ENCODE peak calls at places on chromosomes 3 and 15, in five cellular contexts. U is HFFc6, S is astrocyte of the cerebellum, E is astrocyte of the spinal cord, V is ovary. D is an unnamed sample.

GRCh38 chr3:71725279-71725991 is at the start of gene EIF4E3:
- DNase-seq in U (no peak), S (no peak), E (no peak), V (no peak), D (peak)

GRCh38 chr3:184773341-184774186 is 38.4 kb upstream of the VPS8 start:
- DNase-seq in U (no peak), S (no peak), E (no peak), V (no peak), D (no peak)

GRCh38 chr15:74889390-74889881 is 406 bp upstream of the MPI start:
- DNase-seq in U (peak), S (no peak), E (no peak), V (peak), D (no peak)

GRCh38 chr3:59607628-59608027 is 557.8 kb upstream of the CFAP20DC start:
- DNase-seq in U (no peak), S (no peak), E (no peak), V (no peak), D (no peak)

GRCh38 chr3:156449712-156450574 is 105.0 kb downstream of the SSR3 start:
- DNase-seq in U (peak), S (no peak), E (peak), V (no peak), D (peak)

GRCh38 chr3:187737401-187738088 is 7.7 kb downstream of the BCL6 start:
- DNase-seq in U (peak), S (no peak), E (peak), V (peak), D (no peak)

GRCh38 chr3:11759996-11760395 is 86.7 kb downstream of the TAMM41 start:
- DNase-seq in U (no peak), S (no peak), E (no peak), V (no peak), D (no peak)

GRCh38 chr3:126056681-126057546 is 27.0 kb downstream of the SLC41A3 start:
- DNase-seq in U (peak), S (peak), E (peak), V (no peak), D (no peak)

GRCh38 chr3:144031938-144032337 is 60.3 kb downstream of the DIPK2A start:
- DNase-seq in U (no peak), S (peak), E (peak), V (peak), D (no peak)

GRCh38 chr15:72237286-72238224 is 6.6 kb upstream of the PKM start:
- DNase-seq in U (peak), S (peak), E (peak), V (no peak), D (peak)

GRCh38 chr3:42037318-42037945 is 53.7 kb upstream of the TRAK1 start:
- DNase-seq in U (no peak), S (no peak), E (no peak), V (no peak), D (no peak)

GRCh38 chr3:106068795-106069194 is 200.0 kb upstream of the CBLB start:
- DNase-seq in U (no peak), S (no peak), E (no peak), V (no peak), D (peak)

GRCh38 chr15:74227968-74228722 is 8.0 kb upstream of the CCDC33 start:
- DNase-seq in U (no peak), S (no peak), E (peak), V (peak), D (no peak)

GRCh38 chr3:53224536-53224935 is 31.3 kb downstream of the TKT start:
- DNase-seq in U (no peak), S (no peak), E (no peak), V (no peak), D (no peak)

GRCh38 chr15:64686130-64686735 is 89.2 kb downstream of the RBPMS2 start:
- DNase-seq in U (peak), S (peak), E (peak), V (no peak), D (peak)

GRCh38 chr15:74535388-74536084 is 5.5 kb upstream of the ARID3B start:
- DNase-seq in U (no peak), S (no peak), E (no peak), V (no peak), D (no peak)

GRCh38 chr3:84825817-84826216 is 133.0 kb upstream of the CADM2 start:
- DNase-seq in U (no peak), S (no peak), E (no peak), V (no peak), D (no peak)

GRCh38 chr3:152374260-152374990 is 105.7 kb downstream of the MBNL1 start:
- DNase-seq in U (no peak), S (no peak), E (no peak), V (no peak), D (no peak)

GRCh38 chr3:14126017-14126902 is 1.4 kb downstream of the TMEM43 start:
- DNase-seq in U (no peak), S (no peak), E (no peak), V (no peak), D (no peak)

GRCh38 chr3:99502871-99503270 is 135.5 kb upstream of the COL8A1 start:
- DNase-seq in U (no peak), S (no peak), E (peak), V (no peak), D (no peak)

GRCh38 chr3:61562810-61563613 is 1.6 kb downstream of the PTPRG start:
- DNase-seq in U (no peak), S (no peak), E (peak), V (peak), D (peak)

GRCh38 chr3:61563614-61564404 is 2.4 kb downstream of the PTPRG start:
- DNase-seq in U (no peak), S (no peak), E (no peak), V (peak), D (peak)

GRCh38 chr3:61565569-61565968 is 4.2 kb downstream of the PTPRG start:
- DNase-seq in U (no peak), S (no peak), E (no peak), V (no peak), D (no peak)

GRCh38 chr3:61562042-61562809 is 855 bp downstream of the PTPRG start:
- DNase-seq in U (no peak), S (no peak), E (peak), V (peak), D (peak)

GRCh38 chr3:61564405-61565059 is 3.2 kb downstream of the PTPRG start:
- DNase-seq in U (peak), S (peak), E (peak), V (peak), D (peak)
- TF ChIP-seq CTCF in U (peak), S (peak), E (peak), V (peak), D (peak)

GRCh38 chr15:57924536-57924935 is 141.0 kb downstream of the ALDH1A2 start:
- DNase-seq in U (no peak), S (no peak), E (no peak), V (no peak), D (no peak)

GRCh38 chr15:57923311-57923710 is 142.2 kb downstream of the ALDH1A2 start:
- DNase-seq in U (no peak), S (no peak), E (peak), V (no peak), D (no peak)

GRCh38 chr15:57921371-57921770 is 144.1 kb downstream of the ALDH1A2 start:
- DNase-seq in U (no peak), S (no peak), E (no peak), V (no peak), D (no peak)

GRCh38 chr15:57923750-57924149 is 141.8 kb downstream of the ALDH1A2 start:
- DNase-seq in U (no peak), S (no peak), E (no peak), V (no peak), D (no peak)

DNA sequence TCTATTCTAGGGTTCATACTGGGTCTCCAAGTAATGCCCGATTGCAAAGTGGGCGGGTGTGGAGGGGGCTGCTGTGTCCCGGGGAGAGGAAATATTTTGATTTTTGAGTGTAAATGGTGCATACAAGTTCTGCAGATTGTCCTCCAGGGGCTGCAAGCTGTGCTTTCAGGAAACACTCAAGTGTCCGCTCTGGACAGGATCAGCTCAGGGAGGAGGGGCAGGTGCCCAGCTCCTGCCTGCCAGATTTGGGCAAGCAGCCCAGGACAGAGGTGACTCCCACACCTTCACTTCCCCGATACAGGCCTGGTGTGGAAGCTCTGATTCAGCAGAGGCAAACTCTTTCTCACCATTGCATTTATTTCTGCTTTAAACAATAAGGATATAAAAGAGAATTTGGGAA is 142.7 kb downstream of the ALDH1A2 start:
- DNase-seq in U (no peak), S (no peak), E (no peak), V (peak), D (no peak)
- TF ChIP-seq CTCF in U (no peak), S (no peak), E (no peak), V (no peak), D (no peak)

GRCh38 chr3:4573153-4573552 is 80.0 kb downstream of the ITPR1 start:
- DNase-seq in U (no peak), S (no peak), E (no peak), V (no peak), D (no peak)

GRCh38 chr3:4570840-4571621 is 77.9 kb downstream of the ITPR1 start:
- DNase-seq in U (no peak), S (no peak), E (no peak), V (no peak), D (no peak)

GRCh38 chr3:4574426-4574965 is 81.3 kb downstream of the ITPR1 start:
- DNase-seq in U (no peak), S (no peak), E (no peak), V (no peak), D (no peak)

GRCh38 chr3:4568831-4569230 is 75.7 kb downstream of the ITPR1 start:
- DNase-seq in U (no peak), S (no peak), E (no peak), V (no peak), D (no peak)

DNA sequence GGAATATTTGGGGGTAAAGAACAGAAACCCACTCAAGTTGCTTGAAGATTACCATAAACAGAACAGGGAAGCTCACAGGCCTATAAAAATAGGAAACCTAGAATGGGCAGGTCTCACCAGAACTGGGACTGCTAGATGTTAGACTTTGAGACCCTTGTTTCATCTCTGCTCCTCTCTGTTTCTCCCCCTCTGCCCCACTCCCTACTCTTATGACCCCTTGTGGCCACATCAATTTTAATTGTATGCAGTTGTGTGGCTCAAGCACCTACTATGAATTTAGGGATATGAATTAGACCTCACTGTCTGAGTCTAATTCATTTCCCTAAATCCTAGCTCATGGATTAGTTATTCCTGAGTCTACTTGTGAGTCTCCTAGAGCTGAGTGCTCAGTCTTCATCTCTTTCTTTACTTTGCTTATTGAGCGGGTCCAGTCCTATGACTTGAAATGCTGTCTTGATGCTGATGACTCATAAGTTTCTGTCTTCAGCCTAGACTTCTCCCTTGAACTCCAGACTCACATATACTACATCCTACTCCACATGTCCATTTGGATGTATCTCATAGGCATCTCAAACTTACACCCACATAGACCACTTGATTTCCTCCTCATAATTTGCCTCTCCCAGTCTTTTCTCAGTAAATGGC is 78.7 kb downstream of the ITPR1 start:
- DNase-seq in U (no peak), S (no peak), E (no peak), V (no peak), D (no peak)
- TF ChIP-seq CTCF in U (peak), S (no peak), E (no peak), V (no peak), D (peak)

GRCh38 chr15:77796046-77796729 is 163.5 kb upstream of the LINGO1 start:
- DNase-seq in U (no peak), S (no peak), E (no peak), V (no peak), D (no peak)
- TF ChIP-seq CTCF in U (no peak), S (no peak), E (no peak), V (no peak), D (no peak)

DNA sequence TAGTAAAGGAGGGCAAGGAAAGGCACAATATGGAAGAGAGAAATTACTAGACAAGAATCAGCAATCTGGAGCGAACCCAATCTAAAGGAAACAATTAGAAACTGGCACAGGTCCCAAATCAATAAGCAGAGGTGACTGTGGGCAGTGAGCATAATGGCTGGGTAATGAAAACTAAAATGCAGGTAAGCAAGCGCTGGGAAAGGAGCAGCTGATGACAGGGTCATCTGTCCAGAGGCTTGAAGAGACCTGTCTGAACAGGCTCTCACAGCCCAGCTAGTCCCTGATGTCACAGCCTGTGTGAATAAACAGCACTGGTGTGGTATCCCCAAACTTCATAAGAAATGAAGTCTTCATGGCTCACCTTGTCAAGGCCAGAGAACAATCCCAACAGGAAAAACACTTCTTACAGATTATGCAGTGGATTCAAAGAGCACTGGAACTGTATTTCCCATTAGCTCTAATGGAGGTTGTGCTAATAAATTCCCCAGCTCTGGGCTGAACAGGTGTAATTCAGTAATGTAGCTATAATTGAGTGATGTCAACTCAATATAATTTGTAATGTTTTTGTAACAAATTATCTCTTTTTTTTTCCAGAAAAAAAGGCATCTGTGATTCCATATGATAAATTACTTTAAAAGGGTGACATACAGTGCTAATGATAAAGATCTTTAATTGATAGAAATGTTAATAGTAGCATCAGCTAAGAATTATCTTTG is 197.3 kb downstream of the FHIT start:
- DNase-seq in U (no peak), S (no peak), E (no peak), V (no peak), D (no peak)
- TF ChIP-seq CTCF in U (no peak), S (no peak), E (no peak), V (no peak), D (no peak)

GRCh38 chr3:193314161-193314560 is 64.4 kb downstream of the ATP13A5 start:
- DNase-seq in U (no peak), S (no peak), E (no peak), V (no peak), D (no peak)
- TF ChIP-seq CTCF in U (no peak), S (no peak), E (no peak), V (no peak), D (no peak)

D was measured in GM13977.